ENCODE peak calls at places on chromosomes 7 and 10, in eight cellular contexts. X, F, I, U, M, J, H and B are unnamed samples.

GRCh38 chr7:134593530-134594392 is 44.9 kb downstream of the AKR1B15 start:
- DNase-seq in M (peak), J (no peak), U (no peak), H (no peak), F (peak), X (peak), I (no peak), B (peak)

GRCh38 chr7:16900212-16900768 is 18.5 kb upstream of the AGR3 start:
- DNase-seq in J (no peak), H (no peak), M (no peak), X (no peak), F (no peak), U (no peak), I (no peak), B (no peak)

GRCh38 chr7:1713502-1714484 is 43.7 kb downstream of the ELFN1 start:
- DNase-seq in J (no peak), U (no peak), H (peak), F (no peak), I (peak), X (no peak), M (peak), B (no peak)

GRCh38 chr7:38070718-38071117 is 107.3 kb upstream of the STARD3NL start:
- DNase-seq in I (peak), X (no peak), U (peak), F (no peak), H (no peak), M (no peak), J (no peak), B (no peak)

GRCh38 chr10:27526242-27526641 is 22.1 kb downstream of the RAB18 start:
- DNase-seq in H (no peak), F (no peak), I (peak), J (no peak), X (no peak), U (no peak), M (no peak), B (no peak)

GRCh38 chr7:92135490-92135889 is 1.2 kb upstream of the CYP51A1 start:
- DNase-seq in J (no peak), I (peak), U (no peak), M (peak), H (no peak), F (peak), X (no peak), B (no peak)

GRCh38 chr7:12637819-12638592 is 49.4 kb upstream of the ARL4A start:
- DNase-seq in U (no peak), X (no peak), H (no peak), I (no peak), J (no peak), F (no peak), M (no peak), B (no peak)

GRCh38 chr7:82859106-82859850 is 303.4 kb downstream of the PCLO start:
- DNase-seq in F (no peak), X (no peak), U (no peak), I (no peak), J (no peak), H (no peak), M (no peak), B (no peak)

GRCh38 chr10:80464557-80465466 is 10.7 kb downstream of the TSPAN14 start:
- DNase-seq in U (no peak), X (no peak), I (peak), F (no peak), H (peak), M (peak), J (no peak), B (no peak)

GRCh38 chr10:75814071-75814470 is 382.6 kb downstream of the LRMDA start:
- DNase-seq in J (peak), U (no peak), X (no peak), F (no peak), I (no peak), M (no peak), H (no peak), B (no peak)

GRCh38 chr10:72690071-72690755 is 1.7 kb upstream of the MCU start:
- DNase-seq in M (peak), H (no peak), J (peak), I (no peak), X (no peak), U (no peak), F (no peak), B (no peak)

GRCh38 chr10:7260912-7261700 is 149.7 kb downstream of the SFMBT2 start:
- DNase-seq in M (no peak), J (no peak), I (no peak), X (no peak), F (no peak), H (no peak), U (no peak), B (no peak)

GRCh38 chr7:45085619-45086200 is 3.1 kb downstream of the NACAD start:
- DNase-seq in X (no peak), J (no peak), U (no peak), F (no peak), H (peak), I (no peak), M (no peak), B (no peak)

GRCh38 chr10:17240617-17241016 is 12.6 kb downstream of the VIM start:
- DNase-seq in H (no peak), M (no peak), U (no peak), J (no peak), I (no peak), F (no peak), X (no peak), B (no peak)

GRCh38 chr7:9026121-9026520 is 592.7 kb downstream of the NXPH1 start:
- DNase-seq in X (no peak), I (no peak), M (no peak), J (no peak), U (no peak), H (no peak), F (no peak), B (no peak)

GRCh38 chr10:19730071-19730470 is 86.2 kb upstream of the PLXDC2 start:
- DNase-seq in U (no peak), M (no peak), J (no peak), I (no peak), X (no peak), F (no peak), H (no peak), B (no peak)

GRCh38 chr7:66840316-66840715 is 80.7 kb upstream of the TMEM248 start:
- DNase-seq in J (no peak), F (no peak), H (peak), U (no peak), M (no peak), X (no peak), I (no peak), B (no peak)

GRCh38 chr10:94193466-94193924 is 169.2 kb downstream of the NOC3L start:
- DNase-seq in H (no peak), J (no peak), X (no peak), F (no peak), M (no peak), I (peak), U (no peak), B (no peak)

GRCh38 chr7:153027904-153028303 is 268.4 kb downstream of the ACTR3B start:
- DNase-seq in U (no peak), M (no peak), I (no peak), J (no peak), H (no peak), F (no peak), X (no peak), B (no peak)

GRCh38 chr7:24401628-24402593 is 117.9 kb downstream of the NPY start:
- DNase-seq in I (no peak), F (no peak), U (peak), J (no peak), X (no peak), M (peak), H (no peak), B (no peak)

GRCh38 chr10:96124230-96125141 is 5.6 kb upstream of the ZNF518A start:
- DNase-seq in I (peak), F (no peak), J (no peak), U (peak), H (peak), M (peak), X (peak), B (peak)

GRCh38 chr7:140654661-140655060 is 14.0 kb upstream of the DENND2A start:
- DNase-seq in M (no peak), U (no peak), J (no peak), H (no peak), X (no peak), F (no peak), I (no peak), B (no peak)

GRCh38 chr7:87148332-87148955 is 3.8 kb upstream of the DMTF1 start:
- DNase-seq in M (no peak), U (peak), X (no peak), H (no peak), F (no peak), I (peak), J (no peak), B (no peak)

GRCh38 chr7:30799976-30800661 is 28.9 kb downstream of the MINDY4 start:
- DNase-seq in J (peak), I (no peak), M (no peak), H (no peak), F (no peak), X (no peak), U (no peak), B (no peak)
- H3K27ac ChIP-seq in J (peak), I (no peak), M (no peak), H (no peak), F (no peak), X (no peak), U (no peak), B (no peak)

GRCh38 chr10:114869500-114869899 is 47.9 kb downstream of the FHIP2A start:
- DNase-seq in J (no peak), U (no peak), I (no peak), F (no peak), M (no peak), X (no peak), H (no peak), B (no peak)

GRCh38 chr10:114862456-114862855 is 40.9 kb downstream of the FHIP2A start:
- DNase-seq in F (no peak), I (no peak), X (no peak), M (no peak), H (no peak), J (no peak), U (no peak), B (no peak)

GRCh38 chr10:114868801-114869200 is 47.2 kb downstream of the FHIP2A start:
- DNase-seq in F (no peak), I (no peak), H (no peak), X (no peak), M (no peak), U (no peak), J (no peak), B (no peak)

GRCh38 chr10:114872519-114873087 is 51.0 kb downstream of the FHIP2A start:
- DNase-seq in U (no peak), M (no peak), X (no peak), H (no peak), J (no peak), I (no peak), F (no peak), B (no peak)

DNA sequence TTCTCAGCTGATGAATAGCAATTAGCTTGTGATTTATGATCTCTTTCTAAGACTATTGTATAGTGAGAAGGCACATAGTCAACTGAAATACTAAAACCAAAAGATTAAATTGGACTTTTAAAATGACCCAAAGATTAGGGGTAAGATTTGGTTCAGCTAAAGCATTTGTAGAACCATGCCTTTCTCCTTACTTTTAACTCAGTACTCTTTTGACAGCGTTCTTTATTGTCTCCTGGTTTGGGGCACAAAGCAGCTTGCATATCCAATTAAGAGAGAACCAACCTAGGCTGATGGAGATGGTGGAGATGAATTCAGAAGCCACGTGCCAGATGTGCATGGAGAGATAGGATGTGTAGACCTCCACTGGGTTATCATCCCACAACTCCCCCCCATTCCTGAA is 45.8 kb downstream of the FHIP2A start:
- DNase-seq in M (no peak), H (no peak), X (no peak), U (no peak), J (no peak), F (no peak), I (no peak), B (no peak)
- TF ChIP-seq POLR2AphosphoS5 in M (no peak), H (no peak), X (no peak), U (no peak), J (no peak), F (no peak), I (no peak), B (no peak)

GRCh38 chr10:11093733-11094132 is 76.1 kb downstream of the CELF2 start:
- DNase-seq in F (no peak), X (no peak), I (no peak), U (no peak), H (no peak), M (no peak), J (no peak), B (no peak)
- TF ChIP-seq CTCF in F (no peak), X (no peak), I (no peak), U (no peak), H (no peak), M (no peak), J (no peak), B (no peak)

DNA sequence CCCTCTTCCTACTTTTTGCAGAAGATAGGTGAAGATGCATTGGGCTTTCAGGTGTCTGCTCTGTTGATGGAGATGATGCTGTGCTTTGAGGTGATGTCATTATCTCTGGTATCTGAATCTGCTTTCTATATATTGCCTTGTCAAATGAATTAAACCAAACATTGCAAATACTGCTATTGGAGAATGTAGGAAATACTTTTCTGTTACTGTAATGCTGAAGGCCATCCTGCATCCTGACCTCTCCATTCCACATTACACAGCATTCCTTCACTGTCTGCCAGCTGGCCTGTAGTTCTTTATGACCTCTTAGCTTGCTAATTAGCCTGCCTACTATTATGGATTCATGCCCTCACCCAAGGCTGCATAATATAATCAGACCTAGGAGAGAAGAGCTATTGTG is 73.2 kb downstream of the VCL start:
- DNase-seq in M (no peak), U (no peak), H (no peak), X (no peak), I (peak), J (no peak), F (no peak), B (no peak)
- H3K27ac ChIP-seq in M (no peak), U (no peak), H (no peak), X (peak), I (peak), J (peak), F (no peak), B (no peak)

DNA sequence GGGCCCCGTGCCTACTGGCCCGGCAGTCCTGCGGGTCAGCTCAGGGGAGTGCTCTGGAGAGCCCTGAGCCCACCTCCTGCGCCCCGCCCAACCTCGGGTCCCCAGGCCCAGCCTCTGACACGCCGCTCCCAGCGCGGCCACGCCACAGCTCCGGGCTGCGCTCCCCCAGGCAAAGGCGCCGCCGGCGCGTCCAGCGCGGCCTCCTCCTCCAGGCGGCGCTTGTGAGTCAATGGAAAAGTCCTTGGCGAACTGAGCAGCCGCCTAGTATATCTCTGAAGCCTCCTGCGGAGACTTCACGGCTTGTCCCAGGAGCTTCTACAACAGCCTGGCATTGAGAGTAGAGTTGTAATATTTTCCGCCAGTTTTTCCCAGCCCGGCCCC is 29.5 kb upstream of the BMS1 start:
- DNase-seq in M (no peak), J (no peak), X (peak), U (peak), H (peak), I (peak), F (peak), B (peak)
- TF ChIP-seq POLR2AphosphoS5 in M (no peak), J (no peak), X (no peak), U (no peak), H (no peak), I (no peak), F (peak), B (no peak)

GRCh38 chr10:108785011-108785410 is 1138.3 kb downstream of the XPNPEP1 start:
- DNase-seq in X (no peak), J (no peak), M (no peak), H (no peak), F (no peak), I (no peak), U (no peak), B (no peak)

GRCh38 chr10:108784534-108784933 is 1138.8 kb downstream of the XPNPEP1 start:
- DNase-seq in M (no peak), F (no peak), X (no peak), J (no peak), H (no peak), I (no peak), U (no peak), B (no peak)

GRCh38 chr10:108783897-108784296 is 1139.4 kb downstream of the XPNPEP1 start:
- DNase-seq in F (peak), X (no peak), J (no peak), I (peak), M (peak), U (peak), H (no peak), B (peak)

GRCh38 chr10:108779501-108779900 is 1143.8 kb downstream of the XPNPEP1 start:
- DNase-seq in F (no peak), U (no peak), X (no peak), M (no peak), J (no peak), H (no peak), I (no peak), B (no peak)

GRCh38 chr10:108782411-108782810 is 1140.9 kb downstream of the XPNPEP1 start:
- DNase-seq in H (no peak), M (no peak), I (no peak), U (no peak), J (no peak), X (no peak), F (no peak), B (no peak)
- TF ChIP-seq CTCF in H (no peak), M (no peak), I (no peak), U (no peak), J (no peak), X (no peak), F (no peak), B (no peak)

DNA sequence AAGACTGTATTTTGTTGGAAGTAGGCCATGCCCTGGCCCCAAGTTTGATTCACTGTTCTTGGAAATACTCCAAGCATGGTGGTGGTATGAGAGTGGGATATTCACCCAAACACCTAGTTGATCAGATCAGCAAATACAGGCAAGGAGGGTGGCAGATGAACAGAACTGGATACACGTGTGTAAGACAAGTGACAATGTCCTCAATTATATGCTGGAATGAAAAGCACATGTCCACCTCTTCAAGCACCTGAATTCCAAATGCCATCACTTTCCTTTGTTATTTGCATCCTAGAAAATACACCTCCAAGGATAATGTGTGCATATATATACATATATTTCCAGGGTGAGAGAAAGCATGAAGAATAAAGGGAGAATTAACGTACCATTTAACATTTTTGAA is 131.8 kb upstream of the ZEB1 start:
- DNase-seq in I (no peak), X (no peak), U (no peak), H (no peak), M (no peak), J (no peak), F (no peak), B (no peak)
- H3K27ac ChIP-seq in I (no peak), X (no peak), U (no peak), H (no peak), M (no peak), J (no peak), F (no peak), B (no peak)

GRCh38 chr7:33831389-33832118 is 73.8 kb upstream of the BMPER start:
- DNase-seq in H (no peak), U (no peak), J (peak), I (peak), F (peak), X (peak), M (no peak), B (no peak)
- TF ChIP-seq POLR2AphosphoS5 in H (no peak), U (no peak), J (no peak), I (no peak), F (no peak), X (no peak), M (no peak), B (no peak)